ENCODE peak calls at places on chromosome 14, in ten cellular contexts. C is glomerular endothelial cell; Y is nephron progenitor cell; R is aorta; D is stimulated activated CD8-positive, alpha-beta memory T cell treated with anti-CD3 and anti-CD28 coated beads, Interleukin-4, amount 100 ng/mL, for 48 hours; L is LoVo; Q is astrocyte; M is HuH-7; O is body of pancreas; H is iris pigment epithelial cell. N is an unnamed sample.

GRCh38 chr14:81485372-81485771 is 48.3 kb downstream of the SEL1L start:
- DNase-seq in C (no peak), Y (no peak), R (no peak), D (no peak), L (no peak), Q (no peak), M (no peak), O (no peak), H (no peak), N (no peak)

GRCh38 chr14:37036669-37037341 is 135.6 kb downstream of the SLC25A21 start:
- DNase-seq in C (no peak), Y (no peak), R (no peak), D (no peak), L (no peak), Q (peak), M (no peak), O (no peak), H (peak), N (no peak)

GRCh38 chr14:41830679-41831078 is 224.0 kb downstream of the LRFN5 start:
- DNase-seq in C (no peak), Y (no peak), R (no peak), D (no peak), L (no peak), Q (peak), M (no peak), O (no peak), H (peak), N (no peak)

GRCh38 chr14:68790656-68791077 is 2.2 kb downstream of the ZFP36L1 start:
- DNase-seq in C (no peak), Y (no peak), R (no peak), D (peak), L (no peak), Q (no peak), M (no peak), O (no peak), H (no peak), N (no peak)

GRCh38 chr14:53890611-53891091 is 66.0 kb downstream of the BMP4 start:
- DNase-seq in C (peak), Y (no peak), R (no peak), D (no peak), L (peak), Q (peak), M (no peak), O (no peak), H (peak), N (no peak)

GRCh38 chr14:26525057-26525456 is 72.8 kb downstream of the NOVA1 start:
- DNase-seq in C (no peak), Y (no peak), R (no peak), D (no peak), L (no peak), Q (no peak), M (no peak), O (no peak), H (no peak), N (no peak)

GRCh38 chr14:90491221-90491867 is 94.5 kb downstream of the CALM1 start:
- DNase-seq in C (no peak), Y (no peak), R (peak), D (no peak), L (no peak), Q (peak), M (no peak), O (peak), H (peak), N (no peak)

GRCh38 chr14:56394826-56395543 is 184.6 kb upstream of the TMEM260 start:
- DNase-seq in C (no peak), Y (no peak), R (no peak), D (no peak), L (no peak), Q (no peak), M (no peak), O (no peak), H (no peak), N (no peak)

GRCh38 chr14:59333668-59334067 is 131.5 kb downstream of the GPR135 start:
- DNase-seq in C (no peak), Y (no peak), R (no peak), D (no peak), L (no peak), Q (peak), M (no peak), O (no peak), H (peak), N (no peak)

GRCh38 chr14:72737560-72737943 is 156.3 kb downstream of the DPF3 start:
- DNase-seq in C (no peak), Y (no peak), R (no peak), D (no peak), L (no peak), Q (no peak), M (no peak), O (no peak), H (no peak), N (no peak)

GRCh38 chr14:76473381-76474263 is 97.7 kb downstream of the ESRRB start:
- DNase-seq in C (no peak), Y (peak), R (no peak), D (no peak), L (no peak), Q (peak), M (no peak), O (no peak), H (peak), N (no peak)

GRCh38 chr14:23660290-23661226 is 24.4 kb downstream of the DHRS2 start:
- DNase-seq in C (no peak), Y (no peak), R (no peak), D (peak), L (no peak), Q (no peak), M (no peak), O (no peak), H (no peak), N (no peak)

GRCh38 chr14:59262717-59263469 is 74.4 kb downstream of the DAAM1 start:
- DNase-seq in C (no peak), Y (no peak), R (no peak), D (no peak), L (no peak), Q (no peak), M (peak), O (no peak), H (no peak), N (no peak)

GRCh38 chr14:104752338-104752734 is 611 bp upstream of the SIVA1 start:
- DNase-seq in C (no peak), Y (no peak), R (no peak), D (no peak), L (no peak), Q (no peak), M (no peak), O (no peak), H (no peak), N (no peak)

GRCh38 chr14:100535287-100536131 is 51.7 kb downstream of the BEGAIN start:
- DNase-seq in C (no peak), Y (peak), R (no peak), D (peak), L (no peak), Q (no peak), M (peak), O (no peak), H (no peak), N (no peak)

GRCh38 chr14:33120341-33120740 is 181.7 kb downstream of the NPAS3 start:
- DNase-seq in C (no peak), Y (no peak), R (no peak), D (no peak), L (no peak), Q (peak), M (no peak), O (no peak), H (peak), N (no peak)

GRCh38 chr14:56998728-56999127 is 188.4 kb upstream of the OTX2 start:
- DNase-seq in C (no peak), Y (no peak), R (no peak), D (no peak), L (no peak), Q (no peak), M (no peak), O (no peak), H (no peak), N (no peak)

GRCh38 chr14:51650721-51651387 is 856 bp upstream of the FRMD6 start:
- DNase-seq in C (no peak), Y (peak), R (peak), D (no peak), L (no peak), Q (no peak), M (peak), O (peak), H (no peak), N (peak)

GRCh38 chr14:55188686-55189295 is 2.6 kb downstream of the DLGAP5 start:
- DNase-seq in C (no peak), Y (no peak), R (no peak), D (no peak), L (no peak), Q (peak), M (no peak), O (no peak), H (peak), N (no peak)

GRCh38 chr14:25034803-25035681 is 14.9 kb downstream of the STXBP6 start:
- DNase-seq in C (no peak), Y (no peak), R (no peak), D (no peak), L (peak), Q (no peak), M (no peak), O (no peak), H (no peak), N (no peak)

GRCh38 chr14:67131691-67132090 is 57.5 kb upstream of the GARIN2 start:
- DNase-seq in C (no peak), Y (no peak), R (no peak), D (no peak), L (no peak), Q (no peak), M (no peak), O (no peak), H (no peak), N (no peak)

GRCh38 chr14:68784995-68785816 is 7.7 kb downstream of the ZFP36L1 start:
- DNase-seq in C (no peak), Y (no peak), R (peak), D (no peak), L (peak), Q (peak), M (no peak), O (peak), H (peak), N (no peak)

GRCh38 chr14:50362791-50363733 is 33.6 kb downstream of the CDKL1 start:
- DNase-seq in C (no peak), Y (no peak), R (no peak), D (peak), L (no peak), Q (no peak), M (no peak), O (no peak), H (peak), N (no peak)

GRCh38 chr14:41859336-41859735 is 252.7 kb downstream of the LRFN5 start:
- DNase-seq in C (no peak), Y (no peak), R (no peak), D (no peak), L (no peak), Q (no peak), M (no peak), O (no peak), H (no peak), N (no peak)

GRCh38 chr14:100611811-100612480 is 24.7 kb upstream of the BEGAIN start:
- DNase-seq in C (no peak), Y (no peak), R (no peak), D (no peak), L (no peak), Q (no peak), M (no peak), O (no peak), H (no peak), N (no peak)

GRCh38 chr14:62528296-62528695 is 517.0 kb downstream of the KCNH5 start:
- DNase-seq in C (no peak), Y (no peak), R (no peak), D (no peak), L (no peak), Q (peak), M (no peak), O (no peak), H (no peak), N (no peak)

GRCh38 chr14:76930549-76930948 is 98.0 kb downstream of the IRF2BPL start:
- DNase-seq in C (no peak), Y (no peak), R (no peak), D (no peak), L (no peak), Q (no peak), M (no peak), O (no peak), H (no peak), N (no peak)

GRCh38 chr14:38389666-38390065 is 133.8 kb upstream of the CLEC14A start:
- DNase-seq in C (no peak), Y (no peak), R (no peak), D (no peak), L (no peak), Q (peak), M (no peak), O (no peak), H (peak), N (no peak)

GRCh38 chr14:66105819-66106218 is 380.4 kb upstream of the CCDC196 start:
- DNase-seq in C (peak), Y (no peak), R (no peak), D (no peak), L (no peak), Q (peak), M (no peak), O (no peak), H (peak), N (no peak)

GRCh38 chr14:104299993-104300761 is 161.8 kb downstream of the KIF26A start:
- DNase-seq in C (no peak), Y (no peak), R (peak), D (no peak), L (no peak), Q (no peak), M (no peak), O (no peak), H (no peak), N (no peak)